ENCODE peak calls at places on chromosomes 1 and 21, in ten cellular contexts. Y, S, Z, F, I, E, X, N, L and H are unnamed samples.

GRCh38 chr1:168083456-168084325 is 53.0 kb downstream of the GPR161 start:
- DNase-seq in Y (no peak), S (no peak), Z (no peak), F (no peak), I (no peak), E (no peak), X (no peak), N (no peak), L (no peak), H (no peak)

GRCh38 chr1:245571872-245572294 is 417.1 kb downstream of the KIF26B start:
- DNase-seq in Y (no peak), S (no peak), Z (no peak), F (no peak), I (no peak), E (no peak), X (no peak), N (no peak), L (peak), H (no peak)

GRCh38 chr1:114157275-114157660 is 3.6 kb upstream of the SYT6 start:
- DNase-seq in Y (no peak), S (no peak), Z (no peak), F (no peak), I (no peak), E (no peak), X (no peak), N (no peak), L (no peak), H (no peak)

GRCh38 chr1:185821612-185822385 is 87.6 kb downstream of the HMCN1 start:
- DNase-seq in Y (peak), S (no peak), Z (no peak), F (no peak), I (no peak), E (peak), X (no peak), N (no peak), L (no peak), H (no peak)

GRCh38 chr1:206909167-206909882 is 12.1 kb downstream of the IL24 start:
- DNase-seq in Y (peak), S (peak), Z (peak), F (peak), I (no peak), E (peak), X (no peak), N (peak), L (peak), H (no peak)

GRCh38 chr1:166489670-166490436 is 323.1 kb upstream of the FAM78B start:
- DNase-seq in Y (no peak), S (peak), Z (peak), F (peak), I (no peak), E (peak), X (no peak), N (no peak), L (no peak), H (no peak)

GRCh38 chr1:205741681-205742080 is 8.3 kb downstream of the NUCKS1 start:
- DNase-seq in Y (no peak), S (no peak), Z (no peak), F (no peak), I (no peak), E (no peak), X (no peak), N (no peak), L (no peak), H (no peak)

GRCh38 chr1:115113781-115114180 is 24.5 kb upstream of the TSPAN2 start:
- DNase-seq in Y (peak), S (no peak), Z (no peak), F (no peak), I (no peak), E (no peak), X (peak), N (no peak), L (no peak), H (no peak)

GRCh38 chr1:30665216-30665615 is 58.2 kb downstream of the MATN1 start:
- DNase-seq in Y (no peak), S (no peak), Z (no peak), F (no peak), I (no peak), E (no peak), X (no peak), N (no peak), L (no peak), H (no peak)

GRCh38 chr21:20997308-20997632 is 939 bp upstream of the NCAM2 start:
- DNase-seq in Y (peak), S (no peak), Z (no peak), F (no peak), I (no peak), E (no peak), X (no peak), N (peak), L (peak), H (no peak)

GRCh38 chr21:20998886-20999285 is 677 bp downstream of the NCAM2 start:
- DNase-seq in Y (no peak), S (no peak), Z (no peak), F (no peak), I (no peak), E (no peak), X (no peak), N (no peak), L (no peak), H (no peak)

GRCh38 chr21:20998456-20998789 is 214 bp downstream of the NCAM2 start:
- DNase-seq in Y (no peak), S (no peak), Z (no peak), F (no peak), I (no peak), E (no peak), X (no peak), N (no peak), L (no peak), H (no peak)

GRCh38 chr21:20996421-20997307 is 1.5 kb upstream of the NCAM2 start:
- DNase-seq in Y (peak), S (no peak), Z (no peak), F (no peak), I (no peak), E (no peak), X (no peak), N (no peak), L (peak), H (no peak)

DNA sequence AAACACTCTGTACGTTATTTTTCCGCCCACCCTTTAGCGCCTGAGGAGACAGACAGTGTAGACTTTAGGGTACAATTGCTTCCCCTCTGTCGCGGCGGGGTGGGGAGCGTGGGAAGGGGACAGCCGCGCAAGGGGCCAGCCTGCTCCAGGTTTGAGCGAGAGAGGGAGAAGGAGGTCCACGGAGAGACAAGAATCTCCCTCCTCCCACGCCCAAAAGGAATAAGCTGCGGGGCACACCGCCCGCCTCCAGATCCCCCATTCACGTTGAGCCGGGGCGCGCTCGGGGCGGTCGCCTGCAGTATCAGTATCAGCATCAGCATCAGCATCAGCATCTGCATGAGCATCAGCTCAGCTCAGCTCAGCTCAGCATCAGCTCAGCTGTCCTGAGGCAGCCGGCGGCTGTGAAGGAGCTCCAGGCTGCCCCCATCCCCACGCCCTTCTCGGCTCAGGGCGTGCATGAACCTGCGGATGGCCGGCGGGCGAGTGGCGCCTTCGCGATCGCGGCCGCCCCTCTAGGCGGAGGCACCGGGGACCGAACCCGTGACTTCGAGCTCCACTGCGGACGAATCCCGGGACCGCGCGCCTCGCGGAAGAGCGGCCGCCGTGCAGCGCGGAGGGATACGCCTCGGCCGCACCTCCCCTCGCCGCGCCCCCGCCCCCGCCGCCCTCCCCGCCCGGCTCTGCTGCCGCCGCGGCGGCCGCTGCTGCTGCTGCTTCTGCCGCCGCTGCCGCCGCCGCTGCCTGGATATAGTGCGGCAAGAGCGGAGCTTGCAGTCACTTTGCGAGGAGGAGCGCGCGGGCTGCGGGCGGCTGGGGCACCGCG is at the start of gene NCAM2:
- DNase-seq in Y (peak), S (peak), Z (no peak), F (peak), I (peak), E (peak), X (peak), N (peak), L (peak), H (no peak)
- H3K4me3 ChIP-seq in Y (peak), S (peak), Z (peak), F (peak), I (peak), E (no peak), X (peak), N (peak), L (peak), H (peak)

DNA sequence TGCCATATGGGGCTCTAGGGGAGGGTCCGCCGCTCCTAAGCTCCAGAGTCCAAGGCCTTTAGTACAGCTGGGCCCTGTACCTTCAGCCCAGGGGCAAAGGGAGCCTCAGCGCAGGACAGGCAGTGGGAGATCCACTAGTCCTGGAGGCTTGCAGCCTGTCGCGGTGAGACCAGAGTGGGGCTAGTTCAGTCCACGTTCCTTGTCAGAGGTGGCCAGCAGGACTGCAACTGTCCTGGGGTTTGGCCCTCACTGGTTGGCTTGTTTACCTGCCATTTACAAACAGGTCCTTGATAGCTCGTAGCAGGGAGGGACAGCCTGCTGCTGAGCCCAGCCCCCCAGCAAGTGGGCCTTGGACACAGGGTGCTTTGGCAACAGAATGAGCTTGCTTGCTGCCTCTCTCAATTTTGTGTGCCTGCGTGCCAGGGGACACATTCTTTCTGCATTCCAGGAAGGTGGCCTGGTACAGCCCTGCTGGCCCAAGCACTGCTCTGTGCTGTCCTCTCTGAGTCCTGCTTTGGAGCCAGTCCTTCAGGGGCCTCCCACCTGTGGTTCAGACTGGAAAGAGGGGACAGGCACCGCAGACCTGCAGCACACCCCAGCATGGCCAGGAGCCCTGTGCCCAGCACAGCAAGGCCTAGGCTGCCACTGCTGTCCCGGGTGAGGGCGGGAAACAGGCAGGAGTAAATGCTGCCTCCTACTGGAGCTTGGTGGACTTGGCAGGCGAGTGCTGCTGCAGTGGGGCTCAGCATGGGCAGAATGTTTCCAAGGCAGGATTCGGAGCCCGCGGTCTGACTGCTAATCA is 15.2 kb downstream of the H6PD start:
- DNase-seq in Y (peak), S (peak), Z (no peak), F (peak), I (no peak), E (peak), X (peak), N (no peak), L (peak), H (no peak)
- TF ChIP-seq CTCF in Y (peak), S (peak), Z (peak), F (peak), I (peak), E (peak), X (peak), N (peak), L (peak), H (peak)

DNA sequence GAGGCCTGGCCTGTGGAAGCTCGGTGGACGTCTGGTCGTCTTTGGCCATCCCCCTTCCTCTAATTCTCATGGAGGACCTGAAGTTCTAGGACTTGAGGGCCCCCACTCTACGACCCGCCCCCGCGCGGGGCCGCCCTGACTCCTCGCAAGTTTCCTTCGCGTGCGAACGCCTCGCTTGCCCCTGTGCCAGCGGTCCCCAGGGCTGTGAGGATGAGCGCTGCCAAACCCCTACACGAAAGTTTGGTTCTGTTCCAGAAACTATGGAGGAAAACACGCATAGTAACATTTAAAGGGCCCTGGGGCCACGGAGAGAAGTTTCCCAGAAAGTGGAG is 294 bp upstream of the GNG12 start:
- DNase-seq in Y (no peak), S (no peak), Z (no peak), F (no peak), I (no peak), E (no peak), X (peak), N (no peak), L (peak), H (peak)
- H3K4me3 ChIP-seq in Y (peak), S (peak), Z (peak), F (peak), I (peak), E (peak), X (peak), N (peak), L (peak), H (peak)

GRCh38 chr1:10788592-10789006 is 7.8 kb downstream of the CASZ1 start:
- DNase-seq in Y (no peak), S (peak), Z (no peak), F (peak), I (no peak), E (no peak), X (no peak), N (peak), L (peak), H (no peak)
- TF ChIP-seq CTCF in Y (peak), S (peak), Z (no peak), F (no peak), I (peak), E (no peak), X (peak), N (peak), L (peak), H (peak)

GRCh38 chr1:45507195-45507594 is 7.1 kb downstream of the MMACHC start:
- DNase-seq in Y (no peak), S (no peak), Z (peak), F (no peak), I (no peak), E (no peak), X (no peak), N (no peak), L (no peak), H (no peak)

GRCh38 chr1:45498279-45498678 is 1.6 kb downstream of the CCDC163 start:
- DNase-seq in Y (no peak), S (no peak), Z (no peak), F (no peak), I (no peak), E (no peak), X (no peak), N (no peak), L (no peak), H (no peak)

GRCh38 chr1:45503462-45504360 is 3.6 kb downstream of the MMACHC start:
- DNase-seq in Y (no peak), S (no peak), Z (no peak), F (no peak), I (no peak), E (no peak), X (no peak), N (no peak), L (no peak), H (no peak)

GRCh38 chr1:45499415-45499769 is 481 bp downstream of the CCDC163 start:
- DNase-seq in Y (peak), S (no peak), Z (no peak), F (no peak), I (no peak), E (no peak), X (no peak), N (no peak), L (no peak), H (no peak)

GRCh38 chr1:45501502-45501859 is 1.4 kb downstream of the MMACHC start:
- DNase-seq in Y (no peak), S (no peak), Z (no peak), F (no peak), I (no peak), E (no peak), X (no peak), N (no peak), L (no peak), H (no peak)
- H3K4me3 ChIP-seq in Y (no peak), S (no peak), Z (peak), F (no peak), I (no peak), E (no peak), X (no peak), N (no peak), L (peak), H (no peak)

GRCh38 chr1:4655674-4656532 is 1.5 kb downstream of the AJAP1 start:
- DNase-seq in Y (peak), S (peak), Z (no peak), F (no peak), I (no peak), E (peak), X (peak), N (peak), L (peak), H (no peak)
- TF ChIP-seq CTCF in Y (peak), S (peak), Z (no peak), F (peak), I (peak), E (no peak), X (peak), N (peak), L (peak), H (peak)

GRCh38 chr1:210117681-210118170 is 114.9 kb upstream of the SERTAD4 start:
- DNase-seq in Y (no peak), S (no peak), Z (no peak), F (no peak), I (no peak), E (no peak), X (no peak), N (no peak), L (peak), H (no peak)
- H3K4me3 ChIP-seq in Y (no peak), S (no peak), Z (no peak), F (no peak), I (no peak), E (no peak), X (no peak), N (no peak), L (no peak), H (no peak)